ENCODE peak calls at places on chromosomes 11 and 22, in ten cellular contexts. Q is right lobe of liver, T is suprapubic skin, A is OCI-LY7, W is cardiac muscle cell, M is lower leg skin, O is colonic mucosa, F is AG09309, U is fibroblast of lung, G is heart right ventricle. I is an unnamed sample.

GRCh38 chr11:40403321-40403720 is 1056.1 kb downstream of the LRRC4C start:
- DNase-seq in T (no peak), A (no peak), F (no peak), Q (no peak), O (no peak), W (no peak), G (no peak), U (peak; percentile 25), M (no peak), I (no peak)

GRCh38 chr22:31537019-31537535 is 40.7 kb downstream of the SFI1 start:
- DNase-seq in U (no peak), F (no peak), O (no peak), G (no peak), Q (no peak), T (no peak), W (peak; percentile 2), A (peak; percentile 12), M (no peak), I (peak; percentile 21)

GRCh38 chr11:126024143-126024542 is 38.5 kb downstream of the CDON start:
- DNase-seq in A (no peak), W (no peak), G (no peak), F (no peak), O (no peak), T (no peak), M (no peak), Q (no peak), U (no peak), I (no peak)

GRCh38 chr11:85766801-85767200 is 44.1 kb downstream of the SYTL2 start:
- DNase-seq in M (no peak), W (no peak), T (no peak), O (no peak), G (no peak), A (no peak), F (no peak), Q (no peak), U (no peak), I (no peak)

GRCh38 chr22:41915035-41915782 is at the start of gene SHISA8:
- DNase-seq in Q (no peak), F (no peak), O (peak; percentile 58), U (peak; percentile 39), W (peak; percentile 64), G (peak; percentile 56), A (no peak), M (no peak), T (no peak), I (peak; percentile 29)

GRCh38 chr22:25076281-25076680 is 123.4 kb upstream of the CRYBB3 start:
- DNase-seq in M (no peak), O (no peak), G (no peak), A (no peak), F (no peak), U (no peak), W (no peak), T (no peak), Q (no peak), I (no peak)

GRCh38 chr22:39661842-39662676 is 91.5 kb downstream of the CACNA1I start:
- DNase-seq in Q (no peak), T (no peak), G (no peak), A (no peak), F (no peak), O (peak; percentile 80), M (peak; percentile 21), W (no peak), U (no peak), I (no peak)

GRCh38 chr22:48748113-48748859 is 1079.4 kb downstream of the BRD1 start:
- DNase-seq in O (no peak), M (peak; percentile 11), A (no peak), W (no peak), U (no peak), Q (no peak), F (no peak), T (no peak), G (no peak), I (no peak)

GRCh38 chr11:85021066-85021465 is 606.1 kb downstream of the DLG2 start:
- DNase-seq in F (no peak), G (no peak), W (no peak), M (no peak), U (no peak), Q (no peak), A (no peak), O (no peak), T (no peak), I (no peak)

GRCh38 chr11:116109228-116109627 is 605.0 kb upstream of the CADM1 start:
- DNase-seq in O (no peak), A (no peak), Q (no peak), U (peak; percentile 84), W (peak; percentile 21), M (no peak), G (no peak), T (no peak), F (no peak), I (no peak)

GRCh38 chr11:27205269-27205668 is 157.7 kb downstream of the CCDC34 start:
- DNase-seq in M (no peak), F (no peak), W (no peak), A (no peak), O (peak; percentile 28), U (no peak), Q (no peak), T (no peak), G (no peak), I (no peak)

GRCh38 chr11:36333897-36334296 is 37.8 kb downstream of the PRR5L start:
- DNase-seq in W (peak; percentile 62), O (no peak), A (peak; percentile 61), M (no peak), G (no peak), Q (no peak), U (peak; percentile 57), F (no peak), T (no peak), I (peak; percentile 62)

GRCh38 chr11:64376071-64376470 is 17.1 kb downstream of the RPS6KA4 start:
- DNase-seq in U (no peak), O (no peak), T (no peak), G (no peak), M (no peak), W (no peak), A (no peak), F (no peak), Q (no peak), I (no peak)

GRCh38 chr11:64379817-64380709 is 21.1 kb downstream of the RPS6KA4 start:
- DNase-seq in T (no peak), A (no peak), M (no peak), Q (no peak), U (no peak), O (no peak), F (no peak), W (no peak), G (no peak), I (no peak)

GRCh38 chr11:64378335-64378884 is 19.4 kb downstream of the RPS6KA4 start:
- DNase-seq in A (no peak), F (no peak), W (peak; percentile 42), G (no peak), M (no peak), T (no peak), O (no peak), U (no peak), Q (no peak), I (peak; percentile 29)

GRCh38 chr11:64381350-64381749 is 22.4 kb downstream of the RPS6KA4 start:
- DNase-seq in F (no peak), U (no peak), O (no peak), W (no peak), G (no peak), Q (no peak), M (no peak), T (no peak), A (no peak), I (no peak)

DNA sequence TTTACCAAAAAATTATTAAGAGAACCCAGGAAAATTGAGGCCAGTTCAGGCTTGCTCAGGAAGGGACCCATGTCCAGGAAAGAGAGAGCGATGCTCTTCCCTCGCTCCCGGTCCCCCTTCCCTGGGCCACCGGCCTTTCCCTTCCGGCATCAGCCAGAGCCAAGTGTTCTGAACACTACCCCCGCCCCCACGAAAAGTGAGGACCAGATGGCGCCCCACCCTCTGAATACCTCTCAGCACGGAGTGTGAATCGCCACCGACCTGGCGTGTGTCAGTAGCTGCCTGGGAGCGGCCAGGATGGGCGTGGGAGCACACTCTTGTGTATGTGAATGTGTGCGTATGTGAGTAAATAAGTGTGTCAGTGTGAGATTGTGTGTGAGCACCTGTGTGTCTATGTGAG is 20.2 kb downstream of the RPS6KA4 start:
- DNase-seq in G (no peak), Q (no peak), W (no peak), U (no peak), O (no peak), A (no peak), T (no peak), M (no peak), F (no peak), I (no peak)
- H3K4me3 ChIP-seq in G (no peak overlapping the region), Q (no peak overlapping the region), W (no peak overlapping the region), U (no peak overlapping the region), O (no peak overlapping the region), A (no peak overlapping the region), T (no peak overlapping the region), M (no peak overlapping the region), F (no peak overlapping the region), I (no peak overlapping the region)

GRCh38 chr22:35230839-35231584 is 26.3 kb upstream of the HMGXB4 start:
- DNase-seq in G (no peak), F (no peak), U (no peak), A (peak; percentile 42), Q (no peak), M (no peak), W (no peak), T (no peak), O (peak; percentile 27), I (no peak)
- TF ChIP-seq CTCF in G (no peak), F (no peak), U (no peak), A (no peak), Q (no peak), M (no peak), W (no peak), T (no peak), O (no peak), I (no peak)

GRCh38 chr11:70568504-70569172 is 170.3 kb downstream of the CTTN start:
- DNase-seq in O (peak; percentile 71), W (peak; percentile 76), Q (no peak), U (peak; percentile 54), G (peak; percentile 46), F (no peak), M (no peak), T (no peak), A (no peak), I (peak; percentile 39)
- H3K4me3 ChIP-seq in O (peak overlapping the region; percentile 20), W (no peak overlapping the region), Q (peak overlapping the region; percentile 11), U (peak overlapping the region; percentile 52), G (peak overlapping the region; percentile 14), F (peak overlapping the region; percentile 23), M (peak overlapping the region; percentile 1), T (peak overlapping the region; percentile 41), A (no peak overlapping the region), I (peak overlapping the region; percentile 46)

DNA sequence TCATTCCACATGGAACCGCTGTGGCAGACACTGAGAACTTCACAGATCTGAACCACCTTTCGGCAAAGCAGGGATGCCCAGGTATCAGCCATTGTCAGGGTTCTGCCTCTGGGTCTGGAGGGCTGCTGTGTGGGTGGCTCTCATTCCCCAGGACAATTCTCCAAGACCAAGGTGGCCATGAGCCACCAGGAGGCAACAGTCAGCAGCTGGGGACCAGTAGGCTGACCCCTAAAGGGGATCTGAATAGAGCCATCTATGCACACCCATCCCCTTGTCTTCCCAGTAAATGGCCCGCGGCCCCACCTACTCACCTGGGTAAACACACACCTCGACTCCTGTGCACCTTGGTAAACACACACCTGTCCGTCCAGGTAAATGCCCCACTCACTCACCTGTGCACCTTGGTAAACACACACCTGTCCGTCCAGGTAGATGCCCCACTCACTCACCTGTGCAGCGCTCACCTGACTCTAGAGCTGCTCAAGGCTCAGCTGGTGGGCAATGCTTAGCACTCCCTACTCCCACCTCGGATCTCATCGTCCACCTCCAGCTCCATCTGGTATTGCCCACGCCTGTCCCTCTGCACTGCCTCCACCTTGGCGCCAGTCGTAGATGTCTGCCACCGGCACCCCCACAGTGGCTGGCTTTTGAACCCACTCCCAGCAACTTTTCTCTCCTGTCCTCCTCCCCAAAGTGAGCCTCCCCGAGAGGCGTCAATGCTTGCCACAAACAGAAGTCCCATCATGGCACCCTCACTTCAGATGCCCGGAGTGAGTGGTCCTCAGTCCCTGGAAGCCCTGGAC is 10.2 kb downstream of the SLC25A1 start:
- DNase-seq in G (no peak), F (no peak), M (no peak), W (no peak), T (no peak), Q (peak; percentile 35), A (no peak), O (no peak), U (no peak), I (no peak)
- TF ChIP-seq CTCF in G (no peak), F (peak; percentile 7), M (no peak), W (no peak), T (no peak), Q (no peak), A (peak; percentile 11), O (no peak), U (no peak), I (no peak)

I was measured in fibroblast of pulmonary artery.